ENCODE peak calls at places on chromosomes 4 and X, in seven cellular contexts. D, A, B, Z, V, Y and K are unnamed samples.

GRCh38 chr4:67152976-67153375 is 392.3 kb downstream of the CENPC start:
- DNase-seq in D (no peak), V (no peak), Z (no peak), A (no peak), B (no peak), Y (no peak), K (no peak)

GRCh38 chr4:156977435-156978160 is 6.0 kb upstream of the PDGFC start:
- DNase-seq in D (no peak), Y (no peak), A (no peak), V (no peak), B (no peak), Z (no peak), K (no peak)

GRCh38 chrX:77572322-77572721 is 125.1 kb downstream of the FGF16 start:
- DNase-seq in Z (no peak), V (no peak), D (no peak), A (no peak), Y (no peak), B (no peak), K (no peak)

GRCh38 chrX:8179653-8180052 is 8.6 kb upstream of the VCX2 start:
- DNase-seq in A (no peak), Z (no peak), Y (peak; percentile 1), V (peak; percentile 12), D (no peak), B (no peak), K (no peak)

GRCh38 chrX:153158319-153158718 is 20.8 kb upstream of the MAGEA1 start:
- DNase-seq in Z (no peak), V (no peak), A (no peak), B (no peak), D (no peak), Y (no peak), K (no peak)

GRCh38 chr4:5752803-5753184 is 41.8 kb downstream of the EVC start:
- DNase-seq in V (no peak), B (no peak), Z (no peak), Y (no peak), A (no peak), D (no peak), K (no peak)

GRCh38 chr4:177265729-177266128 is 43.9 kb upstream of the NEIL3 start:
- DNase-seq in V (no peak), Y (no peak), D (no peak), A (no peak), Z (no peak), B (no peak), K (no peak)

GRCh38 chr4:3746701-3747581 is 19.2 kb upstream of the ADRA2C start:
- DNase-seq in D (no peak), Z (no peak), B (no peak), Y (no peak), V (no peak), A (no peak), K (no peak)

GRCh38 chr4:150867148-150867547 is 147.9 kb downstream of the LRBA start:
- DNase-seq in V (peak; percentile 51), Z (no peak), Y (peak; percentile 87), A (peak; percentile 19), D (no peak), B (peak; percentile 61), K (no peak)

GRCh38 chr4:13733817-13734216 is 106.3 kb upstream of the BOD1L1 start:
- DNase-seq in B (no peak), Y (no peak), A (no peak), Z (no peak), V (no peak), D (no peak), K (no peak)

GRCh38 chrX:46727445-46727844 is 31.5 kb downstream of the SLC9A7 start:
- DNase-seq in Y (no peak), V (no peak), B (no peak), Z (no peak), D (no peak), A (no peak), K (no peak)

GRCh38 chr4:88531549-88531948 is 8.0 kb upstream of the PYURF start:
- DNase-seq in D (no peak), Z (no peak), V (no peak), B (no peak), Y (no peak), A (no peak), K (no peak)

GRCh38 chrX:38008658-38009057 is 2.3 kb downstream of the SYTL5 start:
- DNase-seq in Z (no peak), B (no peak), V (no peak), A (no peak), D (no peak), Y (no peak), K (no peak)

GRCh38 chr4:188117631-188118030 is 8.2 kb upstream of the TRIML2 start:
- DNase-seq in B (no peak), D (no peak), Y (no peak), A (no peak), V (no peak), Z (no peak), K (no peak)

GRCh38 chrX:109918753-109919152 is 84.2 kb upstream of the TMEM164 start:
- DNase-seq in B (no peak), A (no peak), Z (no peak), D (no peak), Y (no peak), V (no peak), K (no peak)

GRCh38 chrX:64204701-64205440 is 637 bp downstream of the AMER1 start:
- DNase-seq in V (peak; percentile 47), Z (no peak), D (peak; percentile 69), A (peak; percentile 73), Y (no peak), B (peak; percentile 55), K (peak; percentile 32)

GRCh38 chrX:46642145-46642544 is 68.6 kb downstream of the CHST7 start:
- DNase-seq in D (no peak), A (peak; percentile 72), V (peak; percentile 7), B (no peak), Z (no peak), Y (no peak), K (no peak)

GRCh38 chrX:110133735-110134370 is 130.9 kb downstream of the TMEM164 start:
- DNase-seq in A (no peak), B (peak; percentile 5), V (no peak), D (no peak), Y (no peak), Z (no peak), K (no peak)

GRCh38 chr4:155371432-155372043 is 5.2 kb downstream of the MAP9 start:
- DNase-seq in Y (peak; percentile 4), D (no peak), B (no peak), A (no peak), Z (no peak), V (no peak), K (no peak)

GRCh38 chr4:590313-590841 is 14.3 kb upstream of the TMEM271 start:
- DNase-seq in Y (no peak), D (no peak), A (no peak), B (no peak), Z (no peak), V (no peak), K (no peak)

GRCh38 chr4:33722254-33722653 is 2522.1 kb downstream of the ARAP2 start:
- DNase-seq in V (no peak), Z (no peak), A (no peak), B (no peak), D (no peak), Y (no peak), K (no peak)

GRCh38 chr4:111678908-111679307 is 466.3 kb upstream of the FAM241A start:
- DNase-seq in V (no peak), Z (no peak), D (no peak), A (no peak), B (no peak), Y (no peak), K (no peak)

GRCh38 chrX:109925656-109926055 is 77.3 kb upstream of the TMEM164 start:
- DNase-seq in D (no peak), Y (no peak), V (no peak), B (no peak), A (no peak), Z (no peak), K (no peak)

GRCh38 chr4:112633477-112634235 is 3.1 kb downstream of the ZGRF1 start:
- DNase-seq in V (peak; percentile 13), A (no peak), Y (peak; percentile 84), B (peak; percentile 17), D (no peak), Z (no peak), K (no peak)

GRCh38 chr4:182264139-182264752 is 21.0 kb downstream of the TENM3 start:
- DNase-seq in A (no peak), Y (no peak), V (no peak), D (no peak), B (no peak), Z (no peak), K (no peak)

GRCh38 chr4:20203508-20203907 is 48.2 kb upstream of the SLIT2 start:
- DNase-seq in Y (no peak), A (no peak), D (no peak), V (no peak), B (no peak), Z (no peak), K (no peak)

GRCh38 chrX:97398030-97398551 is 514.4 kb downstream of the RPA4 start:
- DNase-seq in Z (no peak), B (peak; percentile 8), A (no peak), V (no peak), Y (no peak), D (no peak), K (no peak)

GRCh38 chr4:94567811-94568210 is 116.1 kb downstream of the PDLIM5 start:
- DNase-seq in B (peak; percentile 9), V (no peak), Y (no peak), Z (no peak), A (no peak), D (no peak), K (no peak)

GRCh38 chrX:119756926-119757635 is 1.3 kb upstream of the SOWAHD start:
- DNase-seq in Y (no peak), V (no peak), Z (no peak), A (no peak), B (no peak), D (no peak), K (no peak)

GRCh38 chrX:42398967-42399631 is 378.9 kb downstream of the PPP1R2C start:
- DNase-seq in Z (no peak), D (no peak), Y (no peak), B (no peak), V (no peak), A (no peak), K (no peak)

GRCh38 chrX:15645266-15645665 is 19.3 kb downstream of the CLTRN start:
- DNase-seq in D (no peak), Y (no peak), A (no peak), Z (no peak), V (no peak), B (no peak), K (no peak)

GRCh38 chrX:94871640-94872039 is 1197.6 kb downstream of the FAM133A start:
- DNase-seq in V (no peak), Z (no peak), A (no peak), Y (no peak), B (no peak), D (no peak), K (no peak)

GRCh38 chr4:8838911-8839431 is 32.7 kb downstream of the HMX1 start:
- DNase-seq in Z (no peak), D (peak; percentile 57), A (peak; percentile 3), B (no peak), V (no peak), Y (no peak), K (no peak)

GRCh38 chr4:152100378-152101201 is 339.8 kb upstream of the GATB start:
- DNase-seq in V (no peak), D (no peak), Z (peak; percentile 61), B (no peak), Y (no peak), A (no peak), K (peak; percentile 21)

GRCh38 chrX:66544181-66544580 is 94.7 kb downstream of the EDA2R start:
- DNase-seq in B (no peak), V (no peak), A (no peak), Y (no peak), D (no peak), Z (no peak), K (no peak)

GRCh38 chr4:135256111-135256510 is 1054.5 kb upstream of the PABPC4L start:
- DNase-seq in A (no peak), D (no peak), Y (no peak), V (no peak), Z (no peak), B (no peak), K (no peak)